ENCODE peak calls at places on chromosomes 2 and 18, in six cellular contexts. P is SK-N-SH, B is GM23338, F is OCI-LY7, M is HCT116, A is MM.1S. Z is an unnamed sample.

GRCh38 chr2:235654115-235654514 is 160.3 kb downstream of the AGAP1 start:
- DNase-seq in A (no peak), M (no peak), F (no peak), P (no peak), B (no peak), Z (no peak)

GRCh38 chr2:69601179-69601612 is 42.3 kb downstream of the AAK1 start:
- DNase-seq in B (no peak), A (no peak), F (no peak), M (peak), P (no peak), Z (peak)

GRCh38 chr2:239805414-239805813 is 219.7 kb downstream of the NDUFA10 start:
- DNase-seq in M (no peak), F (no peak), A (no peak), B (no peak), P (no peak), Z (no peak)

GRCh38 chr2:100422320-100422719 is 4.9 kb upstream of the CHST10 start:
- DNase-seq in M (peak), B (peak), F (no peak), A (no peak), P (peak), Z (peak)

GRCh38 chr2:223560704-223561435 is 41.3 kb downstream of the SCG2 start:
- DNase-seq in B (peak), M (peak), P (no peak), A (no peak), F (no peak), Z (no peak)

GRCh38 chr2:74524005-74524404 is 2.0 kb downstream of the DQX1 start:
- DNase-seq in M (no peak), A (no peak), F (no peak), P (no peak), B (no peak), Z (no peak)

GRCh38 chr2:226477221-226478120 is 322.1 kb downstream of the IRS1 start:
- DNase-seq in B (no peak), P (no peak), F (no peak), A (no peak), M (no peak), Z (no peak)

GRCh38 chr18:13369756-13370510 is 151.4 kb downstream of the LDLRAD4 start:
- DNase-seq in M (no peak), A (no peak), B (no peak), F (no peak), P (no peak), Z (peak)

GRCh38 chr2:156083707-156084494 is 248.6 kb downstream of the NR4A2 start:
- DNase-seq in F (no peak), B (no peak), M (peak), P (no peak), A (no peak), Z (no peak)

GRCh38 chr18:9172506-9173127 is 36.0 kb downstream of the ANKRD12 start:
- DNase-seq in P (no peak), M (no peak), B (no peak), F (no peak), A (no peak), Z (no peak)

GRCh38 chr2:208252766-208253492 is 1.9 kb downstream of the IDH1 start:
- DNase-seq in B (no peak), A (no peak), F (no peak), M (no peak), P (no peak), Z (no peak)

GRCh38 chr2:178865537-178865936 is 58.3 kb upstream of the TTN start:
- DNase-seq in F (no peak), A (no peak), B (no peak), P (peak), M (no peak), Z (no peak)

GRCh38 chr2:158459161-158460003 is 2.6 kb downstream of the PKP4 start:
- DNase-seq in P (no peak), B (no peak), A (no peak), F (no peak), M (no peak), Z (no peak)

GRCh38 chr2:128154225-128154624 is 63.2 kb downstream of the UGGT1 start:
- DNase-seq in F (no peak), M (no peak), B (no peak), P (peak), A (no peak), Z (no peak)

GRCh38 chr18:36501100-36501499 is 203.6 kb downstream of the FHOD3 start:
- DNase-seq in B (no peak), A (no peak), M (no peak), F (no peak), P (no peak), Z (no peak)

GRCh38 chr2:173802518-173802917 is 162.7 kb downstream of the SP3 start:
- DNase-seq in B (no peak), P (no peak), A (no peak), F (no peak), M (no peak), Z (no peak)

GRCh38 chr2:211744379-211744778 is 794.2 kb downstream of the ERBB4 start:
- DNase-seq in B (no peak), F (no peak), P (no peak), M (no peak), A (no peak), Z (no peak)

GRCh38 chr18:63730788-63731187 is 28.0 kb downstream of the SERPINB11 start:
- DNase-seq in B (peak), A (no peak), P (no peak), F (no peak), M (no peak), Z (peak)

GRCh38 chr2:19767876-19768275 is 133.9 kb downstream of the TTC32 start:
- DNase-seq in B (no peak), M (no peak), P (no peak), F (no peak), A (no peak), Z (no peak)

GRCh38 chr2:207315131-207315530 is 149.4 kb upstream of the KLF7 start:
- DNase-seq in M (no peak), P (no peak), B (no peak), A (no peak), F (no peak), Z (no peak)

GRCh38 chr2:31729442-31730092 is 148.8 kb upstream of the SRD5A2 start:
- DNase-seq in A (peak), F (peak), P (peak), B (peak), M (peak), Z (peak)

GRCh38 chr2:231124833-231125232 is at the start of gene HTR2B:
- DNase-seq in M (no peak), F (no peak), P (peak), A (no peak), B (peak), Z (no peak)

GRCh38 chr2:45278345-45279078 is 269.3 kb upstream of the SIX2 start:
- DNase-seq in M (no peak), A (no peak), B (no peak), F (no peak), P (no peak), Z (no peak)

GRCh38 chr2:205772983-205773382 is 90.7 kb downstream of the NRP2 start:
- DNase-seq in A (no peak), P (no peak), M (no peak), F (no peak), B (no peak), Z (no peak)

GRCh38 chr2:70977605-70978205 is 725 bp upstream of the ANKRD53 start:
- DNase-seq in M (no peak), F (no peak), P (peak), A (peak), B (peak), Z (no peak)

GRCh38 chr2:199922856-199923255 is 11.8 kb downstream of the C2orf69 start:
- DNase-seq in A (no peak), P (peak), M (no peak), F (peak), B (no peak), Z (peak)

GRCh38 chr2:71671203-71671602 is 217.8 kb downstream of the DYSF start:
- DNase-seq in B (no peak), M (no peak), A (no peak), F (no peak), P (peak), Z (no peak)

GRCh38 chr2:191636586-191636985 is 41.4 kb upstream of the NABP1 start:
- DNase-seq in M (no peak), B (no peak), P (no peak), A (no peak), F (no peak), Z (no peak)

GRCh38 chr2:237202288-237203030 is 116.8 kb downstream of the COPS8 start:
- DNase-seq in A (no peak), F (no peak), M (no peak), B (no peak), P (no peak), Z (no peak)

GRCh38 chr2:206328979-206329378 is 54.5 kb downstream of the ZDBF2 start:
- DNase-seq in B (peak), F (no peak), A (no peak), P (no peak), M (no peak), Z (no peak)

GRCh38 chr2:169461143-169461542 is 18.2 kb upstream of the BBS5 start:
- DNase-seq in B (no peak), P (no peak), M (no peak), F (no peak), A (peak), Z (no peak)

GRCh38 chr2:7634370-7634769 is 717.2 kb downstream of the RNF144A start:
- DNase-seq in A (no peak), B (no peak), F (peak), P (no peak), M (no peak), Z (no peak)

GRCh38 chr18:30333310-30333709 is 709.2 kb downstream of the DSC3 start:
- DNase-seq in P (no peak), B (no peak), A (no peak), M (no peak), F (no peak), Z (no peak)

GRCh38 chr18:30334781-30335180 is 707.8 kb downstream of the DSC3 start:
- DNase-seq in A (no peak), M (no peak), B (no peak), P (no peak), F (no peak), Z (no peak)

DNA sequence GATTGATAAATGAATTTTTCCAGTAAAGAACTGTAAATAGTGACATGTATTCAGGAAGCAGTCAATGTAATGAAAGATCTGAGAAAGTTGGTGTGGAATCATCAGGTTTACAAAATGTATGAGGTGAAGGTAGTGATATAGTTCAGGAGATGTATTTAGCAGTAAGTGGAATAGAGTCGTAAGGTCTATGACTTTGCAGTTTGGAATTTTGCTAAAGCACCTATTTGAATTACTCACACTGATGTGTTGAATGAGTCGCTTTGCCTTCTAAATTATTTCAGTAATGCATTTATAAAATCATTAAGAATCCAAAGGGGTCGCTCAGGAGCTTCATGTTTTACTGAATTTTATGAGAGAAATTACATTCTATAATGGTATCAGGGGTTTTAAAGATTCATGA is 713.7 kb downstream of the DSC3 start:
- DNase-seq in P (no peak), M (peak), F (no peak), B (no peak), A (no peak), Z (no peak)
- TF ChIP-seq EZH2phosphoT487 in P (no peak), M (no peak), F (no peak), B (no peak), A (no peak), Z (no peak)

GRCh38 chr2:241009601-241010530 is 11.4 kb downstream of the SNED1 start:
- DNase-seq in B (peak), P (peak), A (no peak), M (no peak), F (no peak), Z (peak)
- TF ChIP-seq CTCF in B (peak), P (no peak), A (no peak), M (no peak), F (no peak), Z (no peak)

DNA sequence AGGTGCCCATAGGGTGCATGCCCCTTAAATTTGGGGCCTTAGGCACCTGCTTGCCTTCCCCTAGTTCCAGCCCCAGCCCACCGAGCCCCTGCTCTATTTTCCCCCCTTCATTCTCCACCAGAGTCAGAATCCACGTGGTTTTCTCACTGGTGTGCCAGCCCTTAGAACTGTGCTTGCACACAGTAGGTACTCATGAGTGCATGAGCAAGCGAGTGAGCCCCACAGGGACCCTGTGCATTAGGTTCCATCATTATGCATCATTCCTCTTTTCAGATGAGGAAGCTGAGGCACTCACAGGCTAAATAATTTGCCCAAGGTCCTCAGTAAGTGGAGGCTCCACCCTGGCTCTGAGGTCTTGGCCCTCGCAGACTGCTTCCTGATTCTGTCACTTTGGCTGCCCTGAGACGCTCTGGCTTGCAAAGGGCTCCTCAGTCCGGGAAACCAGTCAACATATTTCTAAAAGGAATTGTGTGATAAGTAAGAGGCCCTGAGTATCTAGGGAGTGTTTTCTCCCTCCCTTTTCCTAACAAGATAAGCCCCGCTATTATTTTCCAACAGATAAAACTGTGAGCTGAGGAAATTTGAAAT is 71.7 kb downstream of the IL1R2 start:
- DNase-seq in B (no peak), F (no peak), P (no peak), A (no peak), M (no peak), Z (peak)
- TF ChIP-seq EZH2phosphoT487 in B (no peak), F (no peak), P (no peak), A (no peak), M (no peak), Z (no peak)

GRCh38 chr2:221635949-221636348 is 63.8 kb upstream of the EPHA4 start:
- DNase-seq in B (peak), M (peak), A (no peak), F (no peak), P (no peak), Z (peak)
- TF ChIP-seq CTCF in B (peak), M (peak), A (no peak), F (peak), P (no peak), Z (no peak)